ENCODE peak calls at places on chromosomes 12 and 14, in five cellular contexts. Y, X, A, H and Z are unnamed samples.

GRCh38 chr12:124867389-124867930 is 3.8 kb upstream of the SCARB1 start:
- DNase-seq in Y (peak), X (no peak), A (peak), H (peak), Z (peak)

GRCh38 chr14:22226381-22226780 is 362.6 kb downstream of the DAD1 start:
- DNase-seq in Y (peak), X (no peak), A (peak), H (no peak), Z (no peak)

GRCh38 chr12:65123435-65124063 is 2.4 kb upstream of the WIF1 start:
- DNase-seq in Y (peak), X (peak), A (peak), H (peak), Z (peak)

GRCh38 chr12:93361159-93361919 is 16.4 kb upstream of the NUDT4 start:
- DNase-seq in Y (no peak), X (no peak), A (no peak), H (peak), Z (no peak)

GRCh38 chr12:76519538-76519937 is 40.0 kb downstream of the OSBPL8 start:
- DNase-seq in Y (peak), X (no peak), A (no peak), H (no peak), Z (no peak)

GRCh38 chr12:79454338-79454777 is 236.4 kb downstream of the PAWR start:
- DNase-seq in Y (peak), X (no peak), A (no peak), H (peak), Z (peak)

GRCh38 chr14:69500736-69501135 is 16.2 kb downstream of the PLEKHD1 start:
- DNase-seq in Y (no peak), X (no peak), A (no peak), H (no peak), Z (no peak)

GRCh38 chr14:43528321-43528720 is 978.8 kb downstream of the FSCB start:
- DNase-seq in Y (no peak), X (no peak), A (no peak), H (no peak), Z (no peak)

GRCh38 chr14:61051046-61051445 is 70.0 kb downstream of the SLC38A6 start:
- DNase-seq in Y (no peak), X (no peak), A (no peak), H (peak), Z (peak)

GRCh38 chr12:79143803-79144202 is 279.2 kb downstream of the SYT1 start:
- DNase-seq in Y (no peak), X (no peak), A (no peak), H (no peak), Z (no peak)

GRCh38 chr14:101595887-101596721 is 34.8 kb downstream of the DIO3 start:
- DNase-seq in Y (no peak), X (no peak), A (no peak), H (no peak), Z (no peak)

GRCh38 chr12:76341436-76342030 is 6.7 kb downstream of the BBS10 start:
- DNase-seq in Y (no peak), X (no peak), A (no peak), H (peak), Z (no peak)

GRCh38 chr12:112900298-112901145 is 6.2 kb upstream of the OAS1 start:
- DNase-seq in Y (peak), X (peak), A (peak), H (peak), Z (peak)

GRCh38 chr14:37411079-37411735 is 183.8 kb downstream of the FOXA1 start:
- DNase-seq in Y (peak), X (no peak), A (no peak), H (no peak), Z (no peak)

GRCh38 chr14:22561661-22562579 is 27.1 kb downstream of the DAD1 start:
- DNase-seq in Y (no peak), X (no peak), A (no peak), H (no peak), Z (no peak)

GRCh38 chr12:1593232-1594044 is 943 bp downstream of the FBXL14 start:
- DNase-seq in Y (peak), X (peak), A (peak), H (no peak), Z (peak)

GRCh38 chr12:1779783-1780182 is 40.6 kb upstream of the LRTM2 start:
- DNase-seq in Y (peak), X (no peak), A (no peak), H (peak), Z (no peak)

GRCh38 chr14:85222344-85222743 is 307.6 kb upstream of the FLRT2 start:
- DNase-seq in Y (no peak), X (no peak), A (no peak), H (no peak), Z (no peak)

GRCh38 chr12:93229494-93230310 is 148.0 kb upstream of the NUDT4 start:
- DNase-seq in Y (peak), X (no peak), A (peak), H (peak), Z (peak)

GRCh38 chr12:52074006-52074405 is 4.2 kb downstream of the ATG101 start:
- DNase-seq in Y (peak), X (no peak), A (no peak), H (peak), Z (no peak)

GRCh38 chr14:59678352-59678751 is 101.7 kb upstream of the CCDC175 start:
- DNase-seq in Y (no peak), X (no peak), A (no peak), H (no peak), Z (no peak)

GRCh38 chr12:121668750-121669524 is 517 bp downstream of the MORN3 start:
- DNase-seq in Y (peak), X (peak), A (peak), H (peak), Z (peak)

GRCh38 chr12:131947482-131948027 is 2.2 kb upstream of the EP400 start:
- DNase-seq in Y (no peak), X (no peak), A (no peak), H (no peak), Z (no peak)

GRCh38 chr12:122499991-122500684 is 594 bp downstream of the ZCCHC8 start:
- DNase-seq in Y (peak), X (peak), A (peak), H (peak), Z (peak)

GRCh38 chr14:60090864-60091519 is 731 bp upstream of the PCNX4 start:
- DNase-seq in Y (peak), X (no peak), A (peak), H (peak), Z (peak)

GRCh38 chr12:103909811-103910210 is 20.4 kb upstream of the HSP90B1 start:
- DNase-seq in Y (peak), X (no peak), A (no peak), H (no peak), Z (no peak)

GRCh38 chr12:104048162-104048561 is 1.8 kb downstream of the GLT8D2 start:
- DNase-seq in Y (no peak), X (no peak), A (no peak), H (no peak), Z (no peak)

GRCh38 chr12:28374556-28374955 is 184.3 kb downstream of the CCDC91 start:
- DNase-seq in Y (peak), X (no peak), A (no peak), H (peak), Z (no peak)

GRCh38 chr14:75752086-75752485 is 91.0 kb downstream of the TTLL5 start:
- DNase-seq in Y (no peak), X (no peak), A (no peak), H (peak), Z (no peak)

DNA sequence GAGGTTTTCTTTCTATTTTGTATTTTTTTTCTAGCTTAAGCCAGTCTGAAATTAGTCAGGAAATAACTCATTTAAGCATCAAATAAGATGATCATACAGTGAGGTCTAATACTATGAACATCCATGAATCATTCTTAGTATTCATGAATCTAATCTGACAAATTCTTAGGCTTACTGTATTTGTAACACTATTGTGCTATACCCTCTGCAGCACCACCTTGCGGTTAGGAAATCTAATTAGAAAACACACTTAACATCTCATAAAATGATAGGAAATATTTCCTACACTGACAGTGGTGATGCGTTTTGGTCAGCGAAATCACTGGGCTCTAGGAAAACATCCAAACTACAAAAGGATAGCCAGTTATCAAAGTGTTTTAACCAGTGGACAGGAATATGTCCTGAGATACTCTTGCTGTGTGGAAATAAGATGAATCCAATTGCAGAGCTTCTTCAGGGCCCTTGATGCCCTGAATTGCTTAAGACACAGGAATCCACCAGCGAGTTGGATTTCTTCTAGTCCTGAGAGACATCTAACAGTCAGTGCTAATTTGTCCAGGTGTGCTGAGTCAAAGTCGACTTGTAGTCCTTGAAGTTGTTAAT is 109.3 kb upstream of the MYF6 start:
- DNase-seq in Y (peak), X (peak), A (peak), H (peak), Z (peak)
- TF ChIP-seq CTCF in Y (peak), X (peak), A (peak), H (peak), Z (peak)

GRCh38 chr14:56117765-56118610 is at the start of gene PELI2:
- DNase-seq in Y (peak), X (peak), A (peak), H (peak), Z (peak)
- TF ChIP-seq CTCF in Y (no peak), X (peak), A (no peak), H (peak), Z (peak)

GRCh38 chr14:104856157-104856868 is 8.8 kb upstream of the CEP170B start:
- DNase-seq in Y (no peak), X (no peak), A (no peak), H (no peak), Z (no peak)
- TF ChIP-seq CTCF in Y (no peak), X (no peak), A (no peak), H (no peak), Z (no peak)

GRCh38 chr14:89955418-89956293 is at the start of gene TDP1:
- DNase-seq in Y (peak), X (peak), A (peak), H (peak), Z (peak)
- TF ChIP-seq CTCF in Y (no peak), X (no peak), A (no peak), H (no peak), Z (peak)

GRCh38 chr14:95998656-95999055 is 40.5 kb upstream of the C14orf132 start:
- DNase-seq in Y (peak), X (no peak), A (peak), H (peak), Z (no peak)
- TF ChIP-seq CTCF in Y (peak), X (no peak), A (peak), H (peak), Z (peak)

GRCh38 chr14:92323031-92323915 is at the start of gene SLC24A4:
- DNase-seq in Y (peak), X (peak), A (peak), H (no peak), Z (peak)
- TF ChIP-seq CTCF in Y (no peak), X (no peak), A (no peak), H (no peak), Z (no peak)

DNA sequence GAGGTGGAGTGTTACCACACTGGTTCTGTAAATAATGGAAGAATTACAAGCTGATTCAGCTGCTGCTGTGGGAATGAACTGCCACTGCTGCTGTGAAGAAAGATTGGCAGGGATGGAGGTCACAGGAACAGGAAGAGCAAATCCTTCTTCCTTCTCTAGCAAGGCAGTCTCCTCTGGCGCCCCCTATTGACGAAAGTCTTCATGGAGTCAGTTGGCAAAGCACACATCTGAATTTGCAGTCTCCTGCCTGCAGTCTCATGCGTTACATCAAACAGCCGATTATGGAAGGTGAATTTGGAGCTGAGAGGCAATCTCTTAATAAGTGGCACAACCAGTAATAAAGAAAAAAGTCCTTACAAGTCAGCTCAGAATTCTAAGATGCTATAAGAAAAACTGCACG is 106.0 kb upstream of the TMTC1 start:
- DNase-seq in Y (peak), X (peak), A (peak), H (peak), Z (peak)
- TF ChIP-seq CTCF in Y (peak), X (peak), A (no peak), H (peak), Z (peak)

GRCh38 chr12:111334393-111334915 is 34.4 kb downstream of the PHETA1 start:
- DNase-seq in Y (no peak), X (no peak), A (no peak), H (no peak), Z (no peak)

GRCh38 chr12:111328138-111328537 is 40.8 kb downstream of the PHETA1 start:
- DNase-seq in Y (no peak), X (no peak), A (no peak), H (no peak), Z (no peak)

GRCh38 chr12:111335811-111336210 is 33.1 kb downstream of the PHETA1 start:
- DNase-seq in Y (no peak), X (no peak), A (no peak), H (no peak), Z (no peak)

GRCh38 chr12:111327474-111327873 is 41.4 kb downstream of the PHETA1 start:
- DNase-seq in Y (no peak), X (no peak), A (no peak), H (no peak), Z (no peak)

DNA sequence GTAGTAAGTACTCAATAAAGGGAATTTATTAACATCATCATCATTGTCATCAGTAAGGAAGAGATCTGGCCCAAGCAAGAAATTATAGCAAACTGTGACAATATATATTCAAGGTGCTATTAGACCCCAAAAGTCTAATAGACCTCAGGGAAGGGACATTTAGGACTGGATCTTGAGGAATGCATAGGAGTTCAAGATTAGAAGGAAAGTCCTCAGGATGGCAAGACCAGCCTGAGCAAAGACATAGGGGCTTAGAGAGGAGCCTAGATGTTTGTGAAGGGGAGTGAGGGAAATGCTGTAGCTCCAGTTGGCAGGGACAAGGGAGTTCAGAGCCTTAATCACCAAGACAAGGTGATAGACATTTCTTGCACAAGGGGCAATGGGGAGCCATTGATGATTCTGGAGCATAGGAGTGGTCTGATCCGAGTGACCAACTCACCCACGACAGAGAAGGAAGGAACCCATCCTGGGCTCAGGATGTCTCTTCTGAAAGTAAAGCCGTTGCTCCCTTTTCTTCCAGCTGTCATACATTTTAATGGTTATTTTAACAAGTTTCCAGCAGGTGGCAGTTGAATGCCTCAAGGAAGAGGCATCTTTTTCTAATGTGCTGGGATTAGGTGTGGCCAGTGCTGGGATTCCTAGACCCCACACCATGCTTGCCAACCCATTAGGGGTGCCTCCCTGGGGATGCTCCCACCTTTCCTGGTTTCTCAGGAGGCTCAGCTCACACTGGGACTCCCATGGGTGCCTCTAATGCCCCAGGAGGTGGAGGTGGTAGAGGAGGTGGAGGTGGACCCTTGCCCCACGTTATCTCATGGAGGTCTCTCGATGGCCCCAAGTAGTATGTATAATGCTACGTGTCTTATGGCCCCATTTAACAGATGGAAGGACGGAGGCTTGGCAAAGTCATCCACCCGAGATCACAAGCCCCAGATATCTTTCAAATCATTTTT is 37.8 kb downstream of the PHETA1 start:
- DNase-seq in Y (peak), X (no peak), A (peak), H (peak), Z (peak)
- TF ChIP-seq CTCF in Y (peak), X (peak), A (peak), H (peak), Z (peak)

GRCh38 chr14:91242635-91243034 is 1.9 kb downstream of the GPR68 start:
- DNase-seq in Y (no peak), X (no peak), A (no peak), H (no peak), Z (no peak)
- TF ChIP-seq CTCF in Y (no peak), X (no peak), A (no peak), H (no peak), Z (no peak)

GRCh38 chr12:5200276-5201087 is 156.8 kb downstream of the KCNA5 start:
- DNase-seq in Y (no peak), X (peak), A (peak), H (no peak), Z (peak)
- TF ChIP-seq CTCF in Y (peak), X (peak), A (no peak), H (peak), Z (peak)